ENCODE peak calls at places on chromosomes 3 and 15, in eight cellular contexts. I is heart right ventricle, S is adrenal gland, V is upper lobe of right lung, U is heart left ventricle, P is RWPE1, Z is SK-N-SH, R is H9. L is an unnamed sample.

GRCh38 chr15:69337133-69337532 is 38.4 kb downstream of the PAQR5 start:
- DNase-seq in P (no peak), U (no peak), I (no peak), Z (no peak), V (no peak), R (no peak), S (no peak), L (no peak)

GRCh38 chr3:50714953-50715352 is 40.2 kb downstream of the DOCK3 start:
- DNase-seq in P (no peak), V (no peak), U (no peak), R (no peak), S (no peak), I (no peak), Z (peak), L (peak)

GRCh38 chr3:190443257-190443656 is 6.4 kb downstream of the TMEM207 start:
- DNase-seq in U (no peak), S (no peak), R (no peak), Z (no peak), V (no peak), I (no peak), P (no peak), L (no peak)

GRCh38 chr3:184513276-184514150 is 48.1 kb upstream of the EPHB3 start:
- DNase-seq in U (peak), Z (peak), V (peak), I (peak), R (peak), P (peak), S (peak), L (peak)

GRCh38 chr3:12479919-12480425 is 4.3 kb upstream of the TSEN2 start:
- DNase-seq in P (peak), V (no peak), I (peak), U (no peak), Z (peak), R (peak), S (no peak), L (peak)

GRCh38 chr3:175748087-175748732 is 889.1 kb downstream of the NAALADL2 start:
- DNase-seq in S (no peak), R (no peak), Z (no peak), I (no peak), P (peak), U (no peak), V (no peak), L (no peak)

GRCh38 chr3:124748560-124749198 is 18.4 kb downstream of the UMPS start:
- DNase-seq in R (no peak), V (no peak), I (no peak), Z (no peak), S (no peak), P (no peak), U (no peak), L (no peak)

GRCh38 chr3:163655021-163655420 is 1423.3 kb downstream of the SI start:
- DNase-seq in R (no peak), Z (no peak), V (no peak), S (no peak), P (no peak), U (no peak), I (no peak), L (no peak)

GRCh38 chr3:65439641-65440040 is 599.1 kb downstream of the MAGI1 start:
- DNase-seq in P (peak), Z (peak), I (peak), S (peak), R (peak), U (peak), V (no peak), L (peak)

GRCh38 chr3:141087071-141087824 is 36.1 kb downstream of the SPSB4 start:
- DNase-seq in R (no peak), I (no peak), S (no peak), P (no peak), Z (no peak), V (peak), U (no peak), L (no peak)

GRCh38 chr3:66393486-66394260 is 107.1 kb downstream of the LRIG1 start:
- DNase-seq in Z (no peak), P (no peak), R (no peak), S (no peak), V (no peak), I (no peak), U (no peak), L (no peak)

GRCh38 chr3:28124882-28125281 is 116.5 kb upstream of the CMC1 start:
- DNase-seq in V (no peak), I (no peak), S (no peak), P (no peak), Z (no peak), U (no peak), R (no peak), L (no peak)

GRCh38 chr3:148500791-148501360 is 196.8 kb upstream of the AGTR1 start:
- DNase-seq in I (no peak), R (no peak), U (no peak), S (no peak), P (no peak), V (no peak), Z (no peak), L (no peak)

GRCh38 chr15:63610209-63610841 is 13.1 kb downstream of the FBXL22 start:
- DNase-seq in V (no peak), S (peak), P (peak), I (no peak), U (peak), R (peak), Z (peak), L (peak)

GRCh38 chr3:187966141-187966540 is 187.8 kb upstream of the LPP start:
- DNase-seq in U (no peak), S (no peak), P (no peak), Z (no peak), R (no peak), I (no peak), V (no peak), L (no peak)

GRCh38 chr3:122858373-122858772 is 63.5 kb downstream of the SLC49A4 start:
- DNase-seq in I (no peak), P (peak), S (no peak), R (no peak), V (no peak), Z (peak), U (no peak), L (peak)

GRCh38 chr3:110894574-110894973 is 177.0 kb upstream of the NECTIN3 start:
- DNase-seq in S (no peak), Z (no peak), U (no peak), R (no peak), P (no peak), V (no peak), I (no peak), L (no peak)

DNA sequence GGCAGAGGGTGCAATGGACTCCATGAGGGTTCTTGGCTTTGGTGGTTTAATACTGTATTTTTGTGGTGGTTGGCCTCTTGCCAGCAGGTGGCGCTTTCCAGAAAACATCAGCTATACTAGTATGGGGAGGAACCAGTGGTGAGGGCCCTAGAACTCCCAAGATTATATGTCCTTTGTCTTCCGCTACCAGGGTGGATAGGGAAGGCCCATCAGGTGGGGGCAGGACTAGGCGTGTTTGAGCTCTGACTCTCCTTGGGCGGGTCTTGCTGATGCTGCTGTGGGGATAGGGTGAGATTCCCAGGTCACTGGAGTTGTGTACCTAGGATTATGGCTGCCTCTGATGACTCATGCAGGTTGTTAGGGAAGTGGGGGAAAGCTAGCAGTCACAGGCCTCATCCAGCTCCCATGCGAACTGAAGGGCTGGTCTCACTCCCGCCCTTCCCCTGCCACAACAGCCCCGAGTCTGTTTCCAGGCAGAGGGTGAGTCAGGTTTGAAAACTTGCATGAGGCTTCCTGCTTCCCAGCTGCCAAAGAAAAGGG is 357.7 kb downstream of the OTOL1 start:
- DNase-seq in Z (peak), S (no peak), V (no peak), R (peak), I (no peak), P (peak), U (no peak), L (peak)
- TF ChIP-seq CTCF in Z (peak), S (no peak), V (no peak), R (peak), I (no peak), P (no peak), U (no peak), L (peak)

GRCh38 chr3:56917740-56918568 is 116.2 kb upstream of the ARHGEF3 start:
- DNase-seq in R (no peak), V (no peak), Z (no peak), S (no peak), P (no peak), U (no peak), I (no peak), L (no peak)
- H3K27ac ChIP-seq in R (no peak), V (no peak), Z (no peak), S (no peak), P (no peak), U (no peak), I (peak), L (no peak)

GRCh38 chr15:23857028-23857641 is 170.0 kb upstream of the NDN start:
- DNase-seq in P (peak), I (no peak), R (peak), S (peak), V (no peak), Z (peak), U (no peak), L (peak)
- TF ChIP-seq CTCF in P (peak), I (no peak), R (peak), S (peak), V (peak), Z (peak), U (peak), L (peak)

GRCh38 chr15:67943961-67944674 is 104.3 kb upstream of the RNU6-1 start:
- DNase-seq in P (no peak), Z (no peak), S (no peak), V (no peak), U (peak), I (peak), R (no peak), L (no peak)

GRCh38 chr15:67943475-67943874 is 103.6 kb upstream of the RNU6-1 start:
- DNase-seq in I (no peak), V (no peak), S (no peak), Z (no peak), P (no peak), U (no peak), R (no peak), L (no peak)

GRCh38 chr15:67946701-67947100 is 106.9 kb upstream of the RNU6-1 start:
- DNase-seq in I (no peak), V (no peak), Z (no peak), R (no peak), P (no peak), U (no peak), S (no peak), L (no peak)

GRCh38 chr15:67945951-67946700 is 106.3 kb upstream of the RNU6-1 start:
- DNase-seq in I (no peak), P (peak), R (peak), Z (no peak), S (no peak), V (no peak), U (peak), L (peak)

GRCh38 chr15:67945131-67945530 is 105.3 kb upstream of the RNU6-1 start:
- DNase-seq in P (no peak), S (no peak), I (no peak), U (no peak), Z (no peak), V (no peak), R (no peak), L (no peak)
- H3K27ac ChIP-seq in P (no peak), S (peak), I (peak), U (peak), Z (no peak), V (no peak), R (no peak), L (peak)

GRCh38 chr3:38003371-38003816 is 12.8 kb downstream of the VILL start:
- DNase-seq in V (peak), P (no peak), Z (peak), I (peak), S (peak), R (peak), U (peak), L (peak)
- TF ChIP-seq CTCF in V (peak), P (peak), Z (peak), I (peak), S (peak), R (peak), U (peak), L (peak)

DNA sequence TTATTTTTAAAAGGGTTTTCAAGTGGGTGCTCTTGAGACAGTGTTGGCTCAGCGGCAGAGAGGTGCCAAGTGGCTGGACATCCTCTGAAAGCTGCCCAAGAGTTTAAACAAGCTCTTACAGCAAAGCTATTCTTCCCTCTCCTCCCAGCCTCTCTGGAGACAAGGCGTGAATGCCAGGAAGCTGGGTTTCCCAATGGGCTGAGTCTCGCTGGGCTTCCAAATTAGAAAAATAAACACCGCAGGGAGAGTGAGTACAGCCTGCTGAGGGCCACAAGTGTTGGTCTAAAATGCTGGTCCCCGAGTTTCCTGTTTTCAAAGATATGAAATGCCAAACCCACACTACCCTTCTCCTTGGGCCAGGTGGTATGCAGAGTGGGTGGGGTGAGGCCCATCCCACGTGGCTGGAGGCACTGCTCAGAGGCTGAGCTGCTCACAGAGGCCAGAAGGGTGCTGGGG is 36.4 kb downstream of the ZDHHC3 start:
- DNase-seq in V (peak), I (peak), S (no peak), Z (no peak), P (no peak), U (no peak), R (no peak), L (no peak)
- H3K27ac ChIP-seq in V (peak), I (no peak), S (no peak), Z (no peak), P (peak), U (peak), R (no peak), L (no peak)

L was measured in hepatocyte.